ENCODE peak calls at places on chromosome X, in four cellular contexts. R is mesenchymal stem cell, T is neuronal stem cell, W is H1. Y is an unnamed sample.

GRCh38 chrX:73561791-73562190 is 1.2 kb upstream of the CHIC1 start:
- DNase-seq in R (no peak), T (no peak), W (no peak), Y (no peak)

GRCh38 chrX:41189156-41189555 is 103.9 kb downstream of the USP9X start:
- DNase-seq in R (no peak), T (no peak), W (no peak), Y (no peak)

GRCh38 chrX:80808854-80809493 is 703 bp downstream of the BRWD3 start:
- DNase-seq in R (peak), T (peak), W (no peak), Y (peak)

GRCh38 chrX:111100191-111100590 is 4.2 kb downstream of the PAK3 start:
- DNase-seq in R (peak), T (peak), W (no peak), Y (peak)

GRCh38 chrX:38347136-38347535 is 5.3 kb upstream of the OTC start:
- DNase-seq in R (peak), T (no peak), W (no peak), Y (no peak)

GRCh38 chrX:145190801-145191389 is 56.4 kb upstream of the SPANXN1 start:
- DNase-seq in R (peak), T (no peak), W (no peak), Y (no peak)

GRCh38 chrX:40719218-40719617 is 16.1 kb downstream of the MED14 start:
- DNase-seq in R (peak), T (no peak), W (no peak), Y (no peak)

GRCh38 chrX:25198891-25199290 is 183.1 kb upstream of the ARX start:
- DNase-seq in R (no peak), T (no peak), W (no peak), Y (no peak)

GRCh38 chrX:18676470-18676869 is 4.6 kb upstream of the RS1 start:
- DNase-seq in R (peak), T (peak), W (no peak), Y (peak)

GRCh38 chrX:106608016-106608415 is 3.8 kb upstream of the RADX start:
- DNase-seq in R (no peak), T (no peak), W (no peak), Y (no peak)

GRCh38 chrX:28135378-28136047 is 154.3 kb upstream of the DCAF8L1 start:
- DNase-seq in R (peak), T (no peak), W (no peak), Y (no peak)

GRCh38 chrX:69493193-69493592 is 10.9 kb upstream of the NALF2 start:
- DNase-seq in R (no peak), T (peak), W (no peak), Y (peak)

GRCh38 chrX:37896491-37896890 is 49.1 kb upstream of the DYNLT3 start:
- DNase-seq in R (no peak), T (no peak), W (no peak), Y (no peak)

GRCh38 chrX:41322821-41323603 is 10.9 kb upstream of the DDX3X start:
- DNase-seq in R (no peak), T (no peak), W (no peak), Y (no peak)

GRCh38 chrX:155745792-155746191 is 133.0 kb upstream of the TMLHE start:
- DNase-seq in R (peak), T (no peak), W (no peak), Y (no peak)

GRCh38 chrX:118528089-118528753 is 32.6 kb downstream of the DOCK11 start:
- DNase-seq in R (no peak), T (no peak), W (no peak), Y (no peak)

GRCh38 chrX:106728337-106728736 is 1.8 kb downstream of the RNF128 start:
- DNase-seq in R (no peak), T (no peak), W (no peak), Y (no peak)

GRCh38 chrX:22686138-22686541 is 313.6 kb upstream of the DDX53 start:
- DNase-seq in R (peak), T (no peak), W (no peak), Y (no peak)

GRCh38 chrX:153648358-153649177 is 1.6 kb downstream of the DUSP9 start:
- DNase-seq in R (no peak), T (no peak), W (no peak), Y (peak)

GRCh38 chrX:10769696-10770619 is 149.6 kb upstream of the MID1 start:
- DNase-seq in R (peak), T (peak), W (no peak), Y (no peak)

GRCh38 chrX:49198540-49199314 is 1.3 kb downstream of the SYP start:
- DNase-seq in R (no peak), T (no peak), W (no peak), Y (no peak)

GRCh38 chrX:115518113-115518512 is 42.9 kb upstream of the PLS3 start:
- DNase-seq in R (no peak), T (no peak), W (no peak), Y (no peak)

GRCh38 chrX:261167-261857 is 19.9 kb upstream of the PLCXD1 start:
- DNase-seq in R (peak), T (no peak), W (no peak), Y (peak)

GRCh38 chrX:143683486-143683885 is 37.1 kb downstream of the SPANXN2 start:
- DNase-seq in R (no peak), T (no peak), W (no peak), Y (no peak)

GRCh38 chrX:18353931-18354368 is 538 bp downstream of the SCML2 start:
- DNase-seq in R (no peak), T (peak), W (no peak), Y (peak)

GRCh38 chrX:152915541-152916241 is 17.8 kb downstream of the ZNF185 start:
- DNase-seq in R (peak), T (no peak), W (no peak), Y (peak)

GRCh38 chrX:134520860-134521390 is 61.0 kb downstream of the HPRT1 start:
- DNase-seq in R (peak), T (peak), W (no peak), Y (peak)

GRCh38 chrX:110201799-110202198 is 116.1 kb downstream of the AMMECR1 start:
- DNase-seq in R (no peak), T (no peak), W (no peak), Y (no peak)

GRCh38 chrX:53196678-53197077 is 28.3 kb downstream of the KDM5C start:
- DNase-seq in R (no peak), T (no peak), W (no peak), Y (no peak)

GRCh38 chrX:154396948-154397887 is 959 bp upstream of the RPL10 start:
- DNase-seq in R (peak), T (no peak), W (no peak), Y (peak)

GRCh38 chrX:57353472-57354132 is 67.1 kb downstream of the FAAH2 start:
- DNase-seq in R (no peak), T (no peak), W (no peak), Y (no peak)

GRCh38 chrX:101452051-101452450 is 33.2 kb upstream of the ARMCX4 start:
- DNase-seq in R (no peak), T (no peak), W (no peak), Y (no peak)

GRCh38 chrX:40694833-40695232 is 40.5 kb downstream of the MED14 start:
- DNase-seq in R (no peak), T (no peak), W (no peak), Y (no peak)

GRCh38 chrX:150902434-150903109 is 4.1 kb upstream of the CD99L2 start:
- DNase-seq in R (no peak), T (no peak), W (peak), Y (peak)

GRCh38 chrX:150897371-150898319 is 823 bp downstream of the CD99L2 start:
- DNase-seq in R (peak), T (no peak), W (no peak), Y (peak)

GRCh38 chrX:150899191-150899757 is 806 bp upstream of the CD99L2 start:
- DNase-seq in R (peak), T (no peak), W (no peak), Y (peak)

GRCh38 chrX:150896632-150897031 is 1.8 kb downstream of the CD99L2 start:
- DNase-seq in R (no peak), T (no peak), W (no peak), Y (no peak)

DNA sequence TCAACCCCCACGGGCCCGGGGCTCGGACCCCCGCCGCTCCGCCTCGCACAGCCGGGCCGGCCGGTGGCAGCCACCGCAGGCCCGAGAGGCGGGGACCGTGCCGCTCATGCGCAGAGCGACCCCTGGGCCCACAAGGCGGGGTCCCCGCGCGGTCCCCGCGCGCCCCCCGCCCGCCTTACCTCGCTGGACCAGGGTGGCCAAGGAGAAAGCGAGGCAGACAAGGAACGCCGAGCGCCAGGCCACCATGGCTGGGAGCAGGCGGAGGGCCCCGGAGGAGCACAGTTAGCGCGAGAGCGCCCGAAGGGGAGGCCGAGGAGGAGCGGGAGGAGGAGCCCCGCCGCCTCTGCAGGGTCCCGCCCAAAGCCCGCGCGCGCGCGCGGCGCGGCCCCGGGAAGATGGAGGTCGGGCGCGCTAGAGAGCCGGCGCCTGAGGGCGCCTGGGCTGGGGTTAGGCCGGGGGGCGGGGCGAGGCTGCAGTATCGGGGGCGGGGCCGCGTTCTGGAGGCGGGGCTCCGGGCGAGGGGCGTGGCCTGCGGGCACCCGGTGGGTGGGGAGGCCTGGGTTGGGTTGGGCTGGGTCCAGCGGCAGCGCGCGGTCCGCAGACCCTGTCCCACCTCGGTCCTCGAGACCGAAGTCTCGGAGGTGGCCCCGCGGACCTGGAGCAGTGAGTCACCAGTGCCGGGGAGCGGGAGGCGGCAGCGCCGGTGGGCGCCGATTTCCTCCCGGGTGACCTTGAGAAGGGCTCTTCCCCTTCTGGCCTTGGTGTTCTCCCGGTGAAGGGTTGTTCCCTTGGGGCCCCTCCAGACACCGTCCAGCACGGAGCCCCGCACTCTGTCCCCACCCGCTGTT is at the start of gene CD99L2:
- DNase-seq in R (peak), T (peak), W (peak), Y (peak)
- H3K14ac ChIP-seq in R (no peak), T (peak), W (no peak), Y (peak)

GRCh38 chrX:46258356-46258755 is 286.9 kb downstream of the ZNF674 start:
- DNase-seq in R (no peak), T (no peak), W (no peak), Y (no peak)

GRCh38 chrX:46260502-46260901 is 284.7 kb downstream of the ZNF674 start:
- DNase-seq in R (no peak), T (no peak), W (peak), Y (no peak)

GRCh38 chrX:46268429-46268828 is 276.8 kb downstream of the ZNF674 start:
- DNase-seq in R (no peak), T (no peak), W (no peak), Y (no peak)

GRCh38 chrX:46262299-46262698 is 282.9 kb downstream of the ZNF674 start:
- DNase-seq in R (no peak), T (no peak), W (no peak), Y (no peak)

GRCh38 chrX:46263494-46263893 is 281.7 kb downstream of the ZNF674 start:
- DNase-seq in R (no peak), T (no peak), W (no peak), Y (no peak)
- H3K14ac ChIP-seq in R (no peak), T (no peak), W (no peak), Y (no peak)

DNA sequence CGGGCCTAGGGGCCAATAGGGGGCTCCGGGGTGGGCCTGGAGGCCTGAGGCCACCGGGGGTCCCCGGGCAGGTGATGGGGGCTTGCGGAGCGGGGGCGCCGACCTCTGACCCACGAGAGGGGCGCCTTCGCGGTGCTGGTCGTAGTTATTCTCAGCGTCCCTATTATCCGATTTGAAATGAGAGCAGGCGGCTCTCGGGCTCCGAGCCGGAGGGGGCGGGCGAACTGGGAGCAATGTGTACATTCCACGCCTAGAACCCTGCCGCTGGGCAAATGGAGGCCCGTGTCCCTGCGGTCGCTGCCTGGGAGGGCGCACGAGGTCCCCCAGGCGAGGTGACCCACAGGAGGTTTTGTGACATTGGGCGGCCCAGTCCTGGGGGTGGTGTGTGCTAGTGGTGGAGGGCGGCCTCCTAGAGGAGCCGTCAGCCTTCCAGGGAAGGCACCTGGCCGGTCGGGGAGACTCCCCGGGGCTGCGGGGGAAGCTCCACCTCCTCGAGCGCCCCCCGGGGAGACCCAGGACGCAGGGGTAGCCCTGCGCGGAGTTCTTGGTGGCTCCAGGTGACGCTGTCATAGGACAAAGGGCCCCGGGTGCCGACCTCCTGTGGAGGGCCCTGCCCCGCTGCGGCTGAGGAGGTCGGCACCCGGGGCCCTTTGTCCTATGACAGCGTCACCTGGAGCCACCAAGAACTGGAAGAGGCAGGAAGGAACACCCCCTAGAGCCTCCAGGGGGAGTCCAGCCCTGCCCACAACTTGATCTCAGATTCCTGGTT is 102.6 kb upstream of the PRKX start:
- DNase-seq in R (peak), T (peak), W (no peak), Y (peak)
- H3K14ac ChIP-seq in R (no peak), T (no peak), W (no peak), Y (peak)

DNA sequence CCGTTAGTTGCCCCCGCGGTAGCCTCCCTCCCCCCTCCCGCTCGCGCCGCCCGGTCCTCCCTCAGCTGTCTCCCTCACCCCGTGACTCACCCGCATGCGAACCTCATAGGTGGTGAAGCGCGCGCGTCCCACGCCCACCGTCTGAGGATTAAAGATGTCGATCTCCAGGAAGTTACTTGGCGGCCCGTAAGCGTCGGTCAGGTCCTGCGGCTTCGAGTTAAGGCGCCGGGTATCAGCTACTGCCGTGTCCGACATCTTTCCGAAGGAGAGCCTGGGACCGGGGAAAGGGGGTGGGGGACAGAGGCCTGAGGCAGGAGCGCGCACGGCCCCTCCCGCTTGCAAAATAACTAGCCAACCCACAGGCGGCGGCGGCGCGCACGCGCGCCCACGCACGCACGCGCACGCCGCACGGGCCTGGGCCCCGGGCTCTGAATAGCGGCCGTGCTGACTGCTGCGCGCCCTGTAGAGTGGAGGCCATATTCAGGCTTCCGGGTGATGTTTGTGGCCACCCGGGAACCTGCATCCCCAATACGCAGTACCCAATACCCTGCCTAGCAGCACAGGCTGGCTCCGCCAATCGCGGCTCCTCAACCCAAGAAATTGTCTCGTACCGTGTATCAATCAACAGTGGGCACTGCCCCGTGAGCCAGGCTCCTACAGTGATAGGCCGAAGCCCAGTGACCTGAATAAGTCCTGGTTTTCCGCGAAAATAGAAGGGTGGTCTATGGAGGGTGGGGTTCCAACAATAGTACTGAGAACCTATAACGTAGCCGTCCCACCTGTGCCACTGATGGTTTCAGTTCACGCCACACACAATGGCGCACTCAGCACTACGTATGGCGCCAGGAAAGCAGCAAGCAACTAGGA is at the start of gene SNX12:
- DNase-seq in R (peak), T (peak), W (peak), Y (peak)
- H3K14ac ChIP-seq in R (peak), T (no peak), W (no peak), Y (no peak)

DNA sequence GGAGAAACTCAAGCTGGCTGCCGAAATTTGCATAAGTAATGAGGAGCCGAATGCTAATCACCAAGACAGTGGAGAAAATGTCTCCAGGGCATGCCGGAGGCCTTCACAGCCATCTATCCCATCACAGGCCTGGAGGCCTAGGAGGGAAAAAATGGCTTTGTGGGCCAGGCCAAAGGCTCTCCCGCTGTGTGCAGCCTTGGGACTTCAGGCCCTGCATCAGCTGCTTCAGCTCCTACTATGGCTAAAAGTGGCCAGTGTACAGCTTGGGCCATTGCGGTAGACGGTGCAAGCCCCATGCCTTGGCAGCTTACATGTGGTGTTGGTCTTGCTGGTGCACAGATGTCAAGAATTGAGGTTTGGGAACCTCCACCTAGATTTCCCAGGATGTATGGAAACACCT is 162.6 kb upstream of the FAM47A start:
- DNase-seq in R (no peak), T (no peak), W (no peak), Y (no peak)
- H3K14ac ChIP-seq in R (no peak), T (no peak), W (no peak), Y (no peak)

GRCh38 chrX:47560179-47560830 is 700 bp upstream of the ARAF start:
- DNase-seq in R (peak), T (no peak), W (no peak), Y (no peak)
- H3K14ac ChIP-seq in R (no peak), T (no peak), W (no peak), Y (no peak)